ENCODE peak calls at places on chromosomes 16 and 17, in four cellular contexts. One of them, this sample, is unnamed.

GRCh38 chr17:69404398-69404797 is 10.1 kb upstream of the MAP2K6 start:
- DNase-seq in AG09309: no peak
- DNase-seq in HepG2: no peak
- DNase-seq in psoas muscle: no peak
- DNase-seq in this sample: no peak

GRCh38 chr16:86129541-86129940 is 230.6 kb downstream of the IRF8 start:
- DNase-seq in HepG2: no peak
- DNase-seq in AG09309: no peak
- DNase-seq in psoas muscle: no peak
- DNase-seq in this sample: no peak

GRCh38 chr16:17426451-17426850 is 44.3 kb downstream of the XYLT1 start:
- DNase-seq in psoas muscle: no peak
- DNase-seq in AG09309: no peak
- DNase-seq in HepG2: no peak
- DNase-seq in this sample: no peak

GRCh38 chr17:37045271-37045946 is 96.7 kb downstream of the AATF start:
- DNase-seq in AG09309: no peak
- DNase-seq in psoas muscle: no peak
- DNase-seq in HepG2: no peak
- DNase-seq in this sample: no peak

GRCh38 chr16:89200850-89201466 is 621 bp upstream of the SLC22A31 start:
- DNase-seq in AG09309: no peak
- DNase-seq in psoas muscle: peak; percentile 22
- DNase-seq in HepG2: no peak
- DNase-seq in this sample: no peak

GRCh38 chr17:71921726-71922320 is 199.0 kb upstream of the SOX9 start:
- DNase-seq in AG09309: no peak
- DNase-seq in psoas muscle: no peak
- DNase-seq in HepG2: no peak
- DNase-seq in this sample: no peak

GRCh38 chr16:48836641-48837040 is 226.7 kb upstream of the N4BP1 start:
- DNase-seq in AG09309: no peak
- DNase-seq in psoas muscle: no peak
- DNase-seq in HepG2: no peak
- DNase-seq in this sample: no peak

GRCh38 chr17:63694229-63694973 is 5.5 kb downstream of the LIMD2 start:
- DNase-seq in AG09309: no peak
- DNase-seq in psoas muscle: no peak
- DNase-seq in HepG2: no peak
- DNase-seq in this sample: no peak

GRCh38 chr16:57216968-57217367 is 28.1 kb upstream of the ARL2BP start:
- DNase-seq in psoas muscle: no peak
- DNase-seq in AG09309: no peak
- DNase-seq in HepG2: peak; percentile 19
- DNase-seq in this sample: no peak

GRCh38 chr16:77457046-77457445 is 22.2 kb upstream of the ADAMTS18 start:
- DNase-seq in psoas muscle: no peak
- DNase-seq in AG09309: no peak
- DNase-seq in HepG2: no peak
- DNase-seq in this sample: no peak

GRCh38 chr16:3188925-3189825 is 1.2 kb downstream of the OR1F1 start:
- DNase-seq in AG09309: no peak
- DNase-seq in psoas muscle: no peak
- DNase-seq in HepG2: peak; percentile 60
- DNase-seq in this sample: no peak

GRCh38 chr17:1787301-1787902 is 25.5 kb downstream of the SERPINF1 start:
- DNase-seq in psoas muscle: peak; percentile 91
- DNase-seq in AG09309: peak; percentile 85
- DNase-seq in HepG2: peak; percentile 29
- DNase-seq in this sample: no peak

GRCh38 chr16:69513180-69513966 is 52.4 kb upstream of the NFAT5 start:
- DNase-seq in AG09309: peak; percentile 78
- DNase-seq in psoas muscle: no peak
- DNase-seq in HepG2: no peak
- DNase-seq in this sample: no peak

GRCh38 chr17:82658331-82658730 is 10.1 kb upstream of the WDR45B start:
- DNase-seq in AG09309: no peak
- DNase-seq in HepG2: no peak
- DNase-seq in psoas muscle: peak; percentile 42
- DNase-seq in this sample: no peak

GRCh38 chr16:50667497-50668367 is 13.4 kb downstream of the SNX20 start:
- DNase-seq in psoas muscle: no peak
- DNase-seq in HepG2: no peak
- DNase-seq in AG09309: no peak
- DNase-seq in this sample: no peak

GRCh38 chr16:50664270-50664669 is 16.8 kb downstream of the SNX20 start:
- DNase-seq in AG09309: no peak
- DNase-seq in HepG2: no peak
- DNase-seq in psoas muscle: no peak
- DNase-seq in this sample: no peak

GRCh38 chr16:50668368-50669008 is 12.6 kb downstream of the SNX20 start:
- DNase-seq in psoas muscle: no peak
- DNase-seq in HepG2: peak; percentile 46
- DNase-seq in AG09309: no peak
- DNase-seq in this sample: no peak

GRCh38 chr16:50665128-50665878 is 15.8 kb downstream of the SNX20 start:
- DNase-seq in AG09309: peak; percentile 10
- DNase-seq in psoas muscle: peak; percentile 85
- DNase-seq in HepG2: peak; percentile 59
- DNase-seq in this sample: peak; percentile 68

GRCh38 chr16:50666658-50667496 is 14.2 kb downstream of the SNX20 start:
- DNase-seq in HepG2: no peak
- DNase-seq in psoas muscle: no peak
- DNase-seq in AG09309: no peak
- DNase-seq in this sample: no peak
- TF ChIP-seq CTCF in HepG2: no peak
- TF ChIP-seq CTCF in psoas muscle: no peak
- TF ChIP-seq CTCF in AG09309: no peak
- TF ChIP-seq CTCF in this sample: no peak

DNA sequence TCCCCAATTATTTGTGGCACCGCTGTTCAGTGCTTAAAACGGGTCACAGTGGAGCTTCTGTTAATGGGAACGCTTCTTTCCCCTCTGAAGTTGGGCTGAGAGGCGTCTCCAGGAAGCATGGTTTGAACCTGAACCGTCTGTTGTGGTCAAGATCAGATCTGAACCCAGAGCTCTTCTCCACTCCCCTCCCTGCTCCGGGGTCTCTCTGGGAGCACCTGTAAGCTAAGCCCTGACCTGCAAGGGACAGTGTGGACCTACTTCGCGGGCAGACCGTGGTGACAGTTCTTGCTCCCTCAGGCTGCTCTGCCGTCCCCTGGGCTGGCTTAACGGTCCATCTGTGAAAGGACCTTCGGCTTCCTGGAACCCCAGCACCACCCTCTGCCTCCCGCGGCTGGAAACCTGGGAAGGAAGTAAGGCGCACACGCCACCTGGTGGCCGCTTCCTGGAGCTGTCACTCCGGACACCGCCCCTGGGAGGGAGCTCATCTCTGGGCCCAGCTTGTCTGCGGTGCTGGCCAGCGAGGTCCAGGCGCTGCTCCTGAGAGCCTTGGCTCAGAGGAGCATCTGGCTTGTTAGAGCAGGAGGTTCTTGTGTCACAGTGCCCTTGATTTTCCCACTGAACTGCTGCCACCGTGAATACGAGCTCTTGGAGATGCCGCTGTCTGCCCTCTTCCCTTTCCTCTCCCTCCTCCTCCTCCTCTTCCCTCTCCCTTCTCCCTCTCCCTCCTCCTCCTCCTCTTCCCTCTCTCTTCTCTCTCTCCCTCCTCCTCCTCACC is 518.5 kb upstream of the EEF2KMT start:
- DNase-seq in AG09309: no peak
- DNase-seq in HepG2: peak; percentile 35
- DNase-seq in psoas muscle: peak; percentile 48
- DNase-seq in this sample: no peak
- TF ChIP-seq CTCF in AG09309: peak; percentile 28
- TF ChIP-seq CTCF in HepG2: peak; percentile 92
- TF ChIP-seq CTCF in psoas muscle: peak; percentile 19
- TF ChIP-seq CTCF in this sample: no peak

GRCh38 chr17:288802-289356 is 63.7 kb downstream of the RPH3AL start:
- DNase-seq in HepG2: no peak
- DNase-seq in psoas muscle: peak; percentile 19
- DNase-seq in AG09309: no peak
- DNase-seq in this sample: no peak
- TF ChIP-seq CTCF in HepG2: no peak
- TF ChIP-seq CTCF in psoas muscle: no peak
- TF ChIP-seq CTCF in AG09309: no peak
- TF ChIP-seq CTCF in this sample: no peak

GRCh38 chr17:7557825-7558543 is 566 bp upstream of the TNFSF13 start:
- DNase-seq in HepG2: peak; percentile 52
- DNase-seq in AG09309: peak; percentile 28
- DNase-seq in psoas muscle: peak; percentile 91
- DNase-seq in this sample: peak; percentile 60

GRCh38 chr17:7556627-7557026 is 1.9 kb upstream of the TNFSF13 start:
- DNase-seq in psoas muscle: no peak
- DNase-seq in AG09309: no peak
- DNase-seq in HepG2: no peak
- DNase-seq in this sample: no peak

GRCh38 chr17:7553356-7553755 is 4.5 kb downstream of the TNFSF12 start:
- DNase-seq in psoas muscle: no peak
- DNase-seq in AG09309: no peak
- DNase-seq in HepG2: no peak
- DNase-seq in this sample: no peak

GRCh38 chr17:7557147-7557764 is 1.3 kb upstream of the TNFSF13 start:
- DNase-seq in HepG2: peak; percentile 42
- DNase-seq in psoas muscle: no peak
- DNase-seq in AG09309: no peak
- DNase-seq in this sample: no peak

DNA sequence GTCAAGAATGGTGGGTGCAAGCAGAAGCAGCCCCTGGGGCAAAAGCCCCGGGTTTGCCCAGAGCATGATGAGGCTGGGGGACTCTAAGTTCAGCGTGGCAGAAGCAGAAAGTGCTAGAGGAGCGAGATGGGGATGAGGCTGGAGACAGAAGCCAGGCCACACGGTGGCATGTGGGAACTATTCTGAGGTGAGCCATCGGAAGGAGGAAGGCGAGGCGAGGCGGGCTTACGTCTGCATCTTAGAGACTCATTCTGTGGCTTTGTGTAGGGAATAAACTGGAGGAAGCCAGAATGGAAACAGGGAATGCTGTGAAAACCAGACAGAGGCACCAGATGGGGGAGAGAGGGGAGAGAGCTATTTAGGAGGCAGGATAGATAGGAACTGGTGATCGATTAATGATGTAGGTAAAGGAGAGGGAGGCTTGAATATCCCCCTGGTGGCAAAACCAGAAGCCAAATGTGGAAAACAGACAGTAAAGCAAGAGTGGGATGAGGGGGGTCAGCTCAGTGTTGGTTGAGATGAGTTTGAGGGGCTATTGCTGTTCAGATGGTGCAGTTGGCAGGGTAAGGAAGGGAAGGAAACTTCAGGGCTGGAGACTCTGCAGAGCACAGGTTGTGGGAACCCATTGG is 3.1 kb upstream of the TNFSF13 start:
- DNase-seq in psoas muscle: no peak
- DNase-seq in AG09309: no peak
- DNase-seq in HepG2: no peak
- DNase-seq in this sample: no peak
- TF ChIP-seq CTCF in psoas muscle: no peak
- TF ChIP-seq CTCF in AG09309: peak; percentile 23
- TF ChIP-seq CTCF in HepG2: no peak
- TF ChIP-seq CTCF in this sample: no peak